ENCODE peak calls at places on chromosome 13, in four cellular contexts. Q, H, T and Z are unnamed samples.

GRCh38 chr13:77554079-77554478 is 18.6 kb downstream of the SCEL start:
- DNase-seq in Q (no peak), H (no peak), T (no peak), Z (no peak)

GRCh38 chr13:112781881-112782361 is 92.1 kb downstream of the ATP11A start:
- DNase-seq in Q (peak), H (no peak), T (no peak), Z (no peak)

GRCh38 chr13:110127986-110128511 is 178.9 kb downstream of the COL4A1 start:
- DNase-seq in Q (peak), H (no peak), T (no peak), Z (no peak)

GRCh38 chr13:29465741-29466293 is 129.7 kb downstream of the SLC7A1 start:
- DNase-seq in Q (peak), H (peak), T (no peak), Z (no peak)

GRCh38 chr13:20125129-20125782 is 35.6 kb downstream of the GJA3 start:
- DNase-seq in Q (peak), H (peak), T (no peak), Z (no peak)

GRCh38 chr13:32828711-32829110 is 187.5 kb upstream of the KL start:
- DNase-seq in Q (no peak), H (no peak), T (no peak), Z (no peak)

GRCh38 chr13:98506343-98507059 is 70.4 kb downstream of the STK24 start:
- DNase-seq in Q (no peak), H (no peak), T (no peak), Z (no peak)

GRCh38 chr13:91348906-91349435 is 1.5 kb downstream of the MIR17HG start:
- DNase-seq in Q (peak), H (peak), T (peak), Z (peak)

GRCh38 chr13:67493835-67494234 is 263.7 kb upstream of the PCDH9 start:
- DNase-seq in Q (no peak), H (no peak), T (no peak), Z (no peak)

GRCh38 chr13:99119686-99120085 is 81.0 kb upstream of the UBAC2 start:
- DNase-seq in Q (no peak), H (no peak), T (no peak), Z (no peak)

GRCh38 chr13:108425056-108425455 is 155.5 kb downstream of the TNFSF13B start:
- DNase-seq in Q (no peak), H (no peak), T (no peak), Z (no peak)

GRCh38 chr13:62168891-62169290 is 753.2 kb upstream of the PCDH20 start:
- DNase-seq in Q (no peak), H (no peak), T (no peak), Z (no peak)

GRCh38 chr13:44818428-44818827 is 170.8 kb downstream of the NUFIP1 start:
- DNase-seq in Q (peak), H (no peak), T (no peak), Z (peak)

GRCh38 chr13:97395437-97396136 is 38.4 kb upstream of the RAP2A start:
- DNase-seq in Q (no peak), H (peak), T (no peak), Z (no peak)

GRCh38 chr13:49840667-49841066 is 48.2 kb upstream of the KPNA3 start:
- DNase-seq in Q (no peak), H (no peak), T (no peak), Z (no peak)

GRCh38 chr13:93769607-93770006 is 543.0 kb downstream of the GPC6 start:
- DNase-seq in Q (no peak), H (no peak), T (no peak), Z (no peak)

GRCh38 chr13:95671597-95671996 is 5.3 kb upstream of the DNAJC3 start:
- DNase-seq in Q (no peak), H (no peak), T (no peak), Z (no peak)

GRCh38 chr13:75721307-75721706 is 85.2 kb downstream of the LMO7 start:
- DNase-seq in Q (no peak), H (no peak), T (no peak), Z (no peak)

GRCh38 chr13:39811051-39811450 is 155.6 kb downstream of the COG6 start:
- DNase-seq in Q (peak), H (no peak), T (no peak), Z (no peak)

GRCh38 chr13:23349127-23349897 is 84.2 kb downstream of the SACS start:
- DNase-seq in Q (no peak), H (peak), T (no peak), Z (no peak)

GRCh38 chr13:98664924-98665637 is 87.4 kb downstream of the SLC15A1 start:
- DNase-seq in Q (no peak), H (no peak), T (no peak), Z (no peak)

GRCh38 chr13:74767031-74767430 is 632.8 kb upstream of the KLF12 start:
- DNase-seq in Q (no peak), H (peak), T (no peak), Z (peak)

GRCh38 chr13:59494560-59494970 is 669.2 kb downstream of the DIAPH3 start:
- DNase-seq in Q (peak), H (peak), T (no peak), Z (no peak)

GRCh38 chr13:66543780-66544179 is 686.4 kb downstream of the PCDH9 start:
- DNase-seq in Q (no peak), H (no peak), T (no peak), Z (no peak)

GRCh38 chr13:23778007-23778687 is 111.1 kb downstream of the MIPEP start:
- DNase-seq in Q (no peak), H (no peak), T (no peak), Z (no peak)

GRCh38 chr13:29106651-29107050 is 286.5 kb downstream of the MTUS2 start:
- DNase-seq in Q (no peak), H (no peak), T (no peak), Z (no peak)

GRCh38 chr13:36804588-36804987 is 14.4 kb upstream of the RFXAP start:
- DNase-seq in Q (no peak), H (no peak), T (no peak), Z (no peak)

GRCh38 chr13:53105881-53106280 is 77.3 kb downstream of the OLFM4 start:
- DNase-seq in Q (no peak), H (no peak), T (no peak), Z (no peak)

GRCh38 chr13:78997902-78998654 is 339.1 kb upstream of the OBI1 start:
- DNase-seq in Q (no peak), H (no peak), T (no peak), Z (no peak)

GRCh38 chr13:64855506-64855905 is 2374.6 kb downstream of the PCDH9 start:
- DNase-seq in Q (peak), H (peak), T (no peak), Z (peak)

GRCh38 chr13:50129923-50130685 is 114.9 kb downstream of the KCNRG start:
- DNase-seq in Q (peak), H (peak), T (no peak), Z (peak)

GRCh38 chr13:94462670-94463069 is 16.8 kb downstream of the DCT start:
- DNase-seq in Q (no peak), H (no peak), T (no peak), Z (no peak)

GRCh38 chr13:69857188-69857821 is 250.3 kb upstream of the ATXN8OS start:
- DNase-seq in Q (peak), H (no peak), T (no peak), Z (peak)

GRCh38 chr13:39577833-39578232 is 25.2 kb downstream of the LHFPL6 start:
- DNase-seq in Q (no peak), H (no peak), T (no peak), Z (no peak)

GRCh38 chr13:113905018-113905417 is 41.1 kb upstream of the GAS6 start:
- DNase-seq in Q (no peak), H (no peak), T (peak), Z (no peak)